ENCODE peak calls at places on chromosomes 4 and X, in five cellular contexts. T is MM.1S, U is GM23248, Y is PC-9, I is hepatocyte. A is an unnamed sample.

GRCh38 chr4:111228396-111228795 is 605.5 kb upstream of the PITX2 start:
- DNase-seq in Y (no peak), T (no peak), U (peak; percentile 44), I (no peak), A (no peak)

GRCh38 chr4:182752158-182752910 is 164.9 kb downstream of the DCTD start:
- DNase-seq in Y (no peak), T (no peak), U (peak; percentile 72), I (no peak), A (peak; percentile 78)

GRCh38 chr4:62771656-62772557 is 1571.8 kb downstream of the ADGRL3 start:
- DNase-seq in I (no peak), U (no peak), Y (no peak), T (no peak), A (no peak)

GRCh38 chr4:176534566-176534965 is 214.8 kb downstream of the SPCS3 start:
- DNase-seq in T (no peak), Y (no peak), I (no peak), U (peak; percentile 71), A (peak; percentile 66)

GRCh38 chr4:140095694-140096482 is 58.1 kb downstream of the MAML3 start:
- DNase-seq in U (peak; percentile 92), I (peak; percentile 44), T (no peak), Y (peak; percentile 46), A (peak; percentile 75)

GRCh38 chr4:81030617-81031388 is at the start of gene BMP3:
- DNase-seq in Y (peak; percentile 20), U (peak; percentile 52), T (no peak), I (peak; percentile 40), A (peak; percentile 54)

GRCh38 chr4:146649232-146649631 is 10.5 kb downstream of the POU4F2 start:
- DNase-seq in U (no peak), T (no peak), I (no peak), Y (no peak), A (no peak)

GRCh38 chrX:40867352-40867751 is 132.0 kb upstream of the MED14 start:
- DNase-seq in T (no peak), Y (peak; percentile 18), U (peak; percentile 37), I (peak; percentile 54), A (peak; percentile 70)

GRCh38 chr4:8894424-8894816 is 22.8 kb upstream of the HMX1 start:
- DNase-seq in T (no peak), U (no peak), I (no peak), Y (no peak), A (no peak)

GRCh38 chr4:8893227-8893623 is 21.6 kb upstream of the HMX1 start:
- DNase-seq in U (no peak), Y (no peak), T (no peak), I (no peak), A (no peak)

GRCh38 chr4:8895295-8895694 is 23.7 kb upstream of the HMX1 start:
- DNase-seq in T (no peak), U (no peak), Y (no peak), I (no peak), A (no peak)

GRCh38 chr4:8892556-8893226 is 21.1 kb upstream of the HMX1 start:
- DNase-seq in T (no peak), U (no peak), Y (no peak), I (no peak), A (no peak)

DNA sequence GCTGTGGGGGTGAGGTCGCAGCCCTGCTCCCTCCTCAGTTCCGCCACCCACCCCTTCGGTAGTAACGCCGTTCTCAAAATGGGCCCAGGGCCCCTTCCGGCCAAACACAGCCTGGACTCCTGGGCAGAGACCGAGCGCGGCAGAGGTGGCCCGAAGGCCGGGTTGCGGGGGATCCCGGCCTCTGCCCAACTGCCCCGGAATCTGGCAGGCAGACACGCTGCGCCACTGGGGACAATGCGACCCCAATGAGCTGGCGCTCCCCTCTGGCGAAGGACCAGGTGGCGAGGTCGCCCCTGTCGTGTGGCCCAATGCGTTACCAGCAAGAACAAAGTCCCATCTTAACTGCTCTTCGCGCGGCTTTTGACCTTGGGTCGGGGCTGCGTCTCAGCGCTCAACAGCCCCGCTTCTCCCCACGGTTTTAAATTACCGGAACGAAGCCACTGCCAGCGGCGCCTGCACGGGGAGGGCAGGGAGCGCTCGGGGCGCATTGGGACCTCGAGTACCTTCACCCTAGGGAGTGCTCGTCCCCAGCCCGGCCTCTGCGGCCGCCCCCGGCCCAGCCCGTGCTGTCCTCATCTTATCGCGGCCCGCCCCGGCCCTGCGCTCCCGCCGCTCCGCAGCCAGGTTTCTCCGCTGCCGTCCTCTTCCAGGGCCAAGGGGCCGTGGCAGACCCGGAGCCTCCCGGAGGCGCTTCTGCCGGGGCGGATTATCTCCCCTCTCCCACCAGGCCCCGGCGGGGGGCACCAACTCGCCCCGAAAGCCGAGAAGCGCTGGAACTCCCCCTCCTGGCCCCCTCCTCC is 22.2 kb upstream of the HMX1 start:
- DNase-seq in T (no peak), Y (no peak), I (no peak), U (no peak), A (no peak)
- TF ChIP-seq EZH2 in T (no peak), Y (no peak), I (peak; percentile 90), U (no peak), A (no peak)

DNA sequence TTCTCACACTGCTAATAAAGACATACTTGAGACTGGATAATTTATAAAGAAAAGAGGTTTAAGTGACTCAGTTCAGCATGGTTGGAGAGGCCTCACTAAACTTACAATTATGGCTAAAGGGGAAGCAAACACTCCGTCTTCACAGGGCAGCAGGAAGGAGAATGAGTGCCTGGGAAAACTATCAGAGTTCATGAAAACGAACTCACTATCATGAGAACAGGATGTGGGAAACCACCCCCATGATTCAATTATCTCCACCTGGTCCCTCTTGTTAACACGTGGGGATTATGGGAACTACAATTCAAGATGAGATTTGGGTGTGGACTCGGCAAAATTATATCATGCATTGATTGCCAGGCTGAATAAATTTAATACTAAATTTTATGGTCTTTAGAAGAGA is 592.7 kb downstream of the GRXCR1 start:
- DNase-seq in I (no peak), T (no peak), U (no peak), Y (no peak), A (no peak)
- H3K27ac ChIP-seq in I (no peak overlapping the region), T (no peak overlapping the region), U (no peak overlapping the region), Y (no peak overlapping the region), A (no peak overlapping the region)

GRCh38 chr4:112511294-112512118 is 4.5 kb downstream of the NEUROG2 start:
- DNase-seq in Y (no peak), U (no peak), T (no peak), I (no peak), A (no peak)
- TF ChIP-seq EZH2 in Y (no peak), U (no peak), T (no peak), I (peak; percentile 93), A (no peak)

DNA sequence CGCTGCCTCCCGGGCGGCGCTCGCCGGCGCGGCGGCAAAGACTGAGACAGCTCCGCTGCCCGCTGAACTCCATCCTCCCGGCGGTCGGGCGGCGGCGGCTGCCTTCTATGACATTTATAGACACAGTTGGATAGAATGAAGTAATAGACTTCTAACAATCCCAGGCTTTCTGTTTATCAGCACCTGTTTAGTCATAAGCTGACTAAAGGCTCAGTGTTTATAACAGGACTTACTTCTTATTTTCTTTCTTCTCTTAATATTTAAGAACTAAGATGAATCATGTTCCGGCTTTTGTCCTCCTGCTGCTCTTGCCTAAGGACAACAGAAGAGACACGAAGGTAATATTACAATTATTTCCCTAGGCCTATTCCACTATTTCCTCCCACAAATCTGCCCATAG is 3.9 kb downstream of the ARL13A start:
- DNase-seq in I (no peak), T (no peak), U (peak; percentile 49), Y (no peak), A (peak; percentile 86)
- H3K27ac ChIP-seq in I (no peak overlapping the region), T (no peak overlapping the region), U (no peak overlapping the region), Y (no peak overlapping the region), A (peak overlapping the region; percentile 79)

GRCh38 chr4:165070560-165070959 is 16.9 kb downstream of the TRIM75 start:
- DNase-seq in Y (no peak), T (peak; percentile 60), U (no peak), I (no peak), A (no peak)
- TF ChIP-seq EZH2 in Y (no peak), T (no peak), U (no peak), I (no peak), A (no peak)

GRCh38 chr4:2861631-2862436 is 18.2 kb downstream of the ADD1 start:
- DNase-seq in I (no peak), U (peak; percentile 43), Y (no peak), T (no peak), A (no peak)
- H3K27ac ChIP-seq in I (peak overlapping the region; percentile 59), U (peak overlapping the region; percentile 33), Y (no peak overlapping the region), T (peak overlapping the region; percentile 5), A (no peak overlapping the region)

GRCh38 chr4:186724048-186724860 is 598 bp upstream of the FAT1 start:
- DNase-seq in U (peak; percentile 76), I (peak; percentile 76), Y (peak; percentile 47), T (peak; percentile 54), A (peak; percentile 37)
- TF ChIP-seq EZH2 in U (no peak), I (no peak), Y (no peak), T (no peak), A (no peak)

GRCh38 chr4:118680808-118681207 is 4.4 kb upstream of the METTL14 start:
- DNase-seq in Y (no peak), T (no peak), U (peak; percentile 5), I (no peak), A (no peak)

GRCh38 chr4:118684873-118685811 is at the start of gene METTL14:
- DNase-seq in T (peak; percentile 94), I (peak; percentile 95), Y (peak; percentile 78), U (peak; percentile 97), A (peak; percentile 83)

GRCh38 chr4:118683513-118683912 is 1.7 kb upstream of the METTL14 start:
- DNase-seq in T (no peak), U (no peak), I (peak; percentile 8), Y (no peak), A (peak; percentile 27)

GRCh38 chr4:118682928-118683327 is 2.3 kb upstream of the METTL14 start:
- DNase-seq in U (peak; percentile 71), Y (no peak), I (peak; percentile 11), T (peak; percentile 24), A (peak; percentile 45)
- H3K27ac ChIP-seq in U (no peak overlapping the region), Y (no peak overlapping the region), I (no peak overlapping the region), T (no peak overlapping the region), A (no peak overlapping the region)

DNA sequence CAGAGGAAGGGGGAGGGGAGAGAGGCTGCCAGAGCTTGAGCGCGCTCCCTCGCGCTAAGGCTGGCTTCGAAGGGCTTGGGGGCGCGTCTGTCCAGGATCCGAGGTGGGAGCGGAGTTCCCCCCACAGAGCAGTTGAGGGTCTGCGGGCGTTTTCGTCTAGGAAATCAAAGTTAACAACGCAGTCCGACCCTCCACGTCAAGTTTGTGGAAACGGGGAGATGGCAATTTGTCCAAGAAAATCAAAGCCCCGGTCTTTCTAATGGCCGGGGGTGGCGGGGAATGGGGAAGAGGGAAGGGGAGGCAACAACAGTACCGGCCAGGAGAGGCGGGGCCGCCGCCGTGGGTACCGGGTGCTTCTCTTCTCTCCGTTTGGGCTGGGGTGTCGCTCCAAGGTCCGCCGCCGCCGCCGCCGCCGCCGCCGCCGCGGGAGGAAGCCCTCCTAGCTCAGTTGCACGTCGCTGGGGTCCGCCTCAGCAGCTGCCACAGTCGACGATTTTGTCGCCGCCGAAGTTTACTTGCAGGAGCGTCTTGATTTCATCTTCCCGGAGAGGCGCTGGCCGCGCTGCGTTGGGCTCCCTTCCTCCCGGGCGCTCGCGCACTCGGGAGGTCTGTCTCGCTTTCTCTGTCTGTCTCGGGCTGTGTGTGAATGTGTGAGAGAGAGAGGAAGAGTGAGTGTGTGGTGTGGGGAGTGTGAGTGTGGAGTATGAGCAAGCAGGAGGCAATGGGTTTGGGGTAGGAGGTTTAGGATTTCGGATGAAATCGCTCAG is 574 bp downstream of the PCDH19 start:
- DNase-seq in T (no peak), I (no peak), U (no peak), Y (no peak), A (no peak)
- TF ChIP-seq EZH2 in T (no peak), I (no peak), U (no peak), Y (no peak), A (no peak)

GRCh38 chr4:104859601-104860000 is 287.1 kb upstream of the TET2 start:
- DNase-seq in Y (no peak), I (no peak), T (no peak), U (peak; percentile 0), A (no peak)
- H3K27ac ChIP-seq in Y (no peak overlapping the region), I (no peak overlapping the region), T (no peak overlapping the region), U (no peak overlapping the region), A (no peak overlapping the region)